ENCODE peak calls at places on chromosomes 13 and 19, in nine cellular contexts. O, U, F, S, R, L, H, X and Q are unnamed samples.

GRCh38 chr19:16506961-16507360 is 10.8 kb downstream of the C19orf44 start:
- DNase-seq in O (no peak), U (no peak), F (no peak), S (no peak), R (no peak), L (no peak), H (no peak), X (no peak), Q (no peak)

GRCh38 chr13:59877933-59878332 is 285.8 kb downstream of the DIAPH3 start:
- DNase-seq in O (peak), U (no peak), F (no peak), S (no peak), R (no peak), L (no peak), H (no peak), X (no peak), Q (no peak)

GRCh38 chr19:50819636-50820035 is 4.0 kb downstream of the KLK1 start:
- DNase-seq in O (no peak), U (no peak), F (no peak), S (no peak), R (no peak), L (no peak), H (no peak), X (no peak), Q (no peak)

GRCh38 chr13:48403151-48403631 is 9.7 kb downstream of the LPAR6 start:
- DNase-seq in O (peak), U (no peak), F (no peak), S (no peak), R (no peak), L (peak), H (no peak), X (no peak), Q (no peak)

GRCh38 chr19:27765912-27766725 is 1446.8 kb downstream of the UQCRFS1 start:
- DNase-seq in O (no peak), U (no peak), F (no peak), S (no peak), R (no peak), L (no peak), H (no peak), X (no peak), Q (no peak)

GRCh38 chr13:98984983-98985382 is 7.1 kb upstream of the DOCK9 start:
- DNase-seq in O (no peak), U (no peak), F (no peak), S (no peak), R (no peak), L (no peak), H (no peak), X (no peak), Q (no peak)

GRCh38 chr13:36673352-36673751 is 468 bp upstream of the SERTM1 start:
- DNase-seq in O (no peak), U (no peak), F (no peak), S (no peak), R (no peak), L (no peak), H (no peak), X (no peak), Q (no peak)

GRCh38 chr13:36453518-36453917 is 21.2 kb downstream of the CCNA1 start:
- DNase-seq in O (peak), U (no peak), F (no peak), S (no peak), R (no peak), L (no peak), H (no peak), X (no peak), Q (no peak)

GRCh38 chr19:9945319-9945966 is 9.1 kb upstream of the OLFM2 start:
- DNase-seq in O (peak), U (no peak), F (no peak), S (no peak), R (peak), L (no peak), H (no peak), X (no peak), Q (no peak)

GRCh38 chr13:99962242-99962641 is 9.3 kb downstream of the ZIC5 start:
- DNase-seq in O (no peak), U (no peak), F (no peak), S (no peak), R (no peak), L (no peak), H (no peak), X (no peak), Q (no peak)

GRCh38 chr13:102293723-102294122 is 108.1 kb downstream of the FGF14 start:
- DNase-seq in O (no peak), U (no peak), F (no peak), S (no peak), R (no peak), L (no peak), H (no peak), X (no peak), Q (no peak)

GRCh38 chr19:15187026-15188007 is 13.5 kb downstream of the NOTCH3 start:
- DNase-seq in O (no peak), U (no peak), F (no peak), S (no peak), R (no peak), L (no peak), H (no peak), X (no peak), Q (no peak)

GRCh38 chr19:33290956-33291622 is 11.2 kb downstream of the CEBPA start:
- DNase-seq in O (no peak), U (no peak), F (no peak), S (no peak), R (peak), L (no peak), H (no peak), X (no peak), Q (no peak)

GRCh38 chr13:19864339-19865309 is 1.2 kb upstream of the ZMYM5 start:
- DNase-seq in O (peak), U (no peak), F (peak), S (peak), R (peak), L (peak), H (peak), X (peak), Q (peak)

GRCh38 chr19:13984186-13984585 is 21.9 kb downstream of the RFX1 start:
- DNase-seq in O (no peak), U (no peak), F (no peak), S (no peak), R (no peak), L (no peak), H (no peak), X (no peak), Q (no peak)

GRCh38 chr13:101649490-101650126 is 197.1 kb downstream of the ITGBL1 start:
- DNase-seq in O (peak), U (no peak), F (no peak), S (no peak), R (peak), L (no peak), H (no peak), X (no peak), Q (no peak)

GRCh38 chr19:11225815-11226214 is 13.6 kb upstream of the ANGPTL8 start:
- DNase-seq in O (no peak), U (no peak), F (no peak), S (no peak), R (no peak), L (no peak), H (no peak), X (no peak), Q (no peak)